ENCODE peak calls at places on chromosomes 1 and 21, in seven cellular contexts. D is IMR-90, N is prostate gland, H is tibial nerve, E is lower leg skin, B is body of pancreas, G is gastrocnemius medialis. F is an unnamed sample.

GRCh38 chr1:107196973-107197562 is 56.2 kb downstream of the NTNG1 start:
- DNase-seq in D (peak), H (no peak), N (no peak), G (no peak), E (no peak), B (no peak), F (no peak)

GRCh38 chr1:8040586-8040985 is 14.5 kb upstream of the ERRFI1 start:
- DNase-seq in G (peak), D (peak), E (peak), B (peak), H (peak), N (peak), F (no peak)

GRCh38 chr1:56461158-56462127 is 117.9 kb downstream of the PLPP3 start:
- DNase-seq in N (no peak), B (no peak), H (no peak), E (no peak), D (no peak), G (no peak), F (no peak)

GRCh38 chr21:44714905-44715304 is 3.5 kb upstream of the TSPEAR start:
- DNase-seq in H (no peak), N (no peak), E (peak), D (no peak), G (no peak), B (no peak), F (no peak)

GRCh38 chr1:9873992-9874391 is 36.1 kb downstream of the CTNNBIP1 start:
- DNase-seq in D (no peak), H (no peak), B (no peak), N (no peak), G (no peak), E (no peak), F (no peak)

GRCh38 chr21:38567577-38568360 is 69.5 kb upstream of the ERG start:
- DNase-seq in G (no peak), N (no peak), H (no peak), D (peak), E (no peak), B (no peak), F (no peak)

GRCh38 chr1:215007880-215008279 is 74.7 kb upstream of the KCNK2 start:
- DNase-seq in E (no peak), H (no peak), D (peak), G (no peak), N (no peak), B (no peak), F (no peak)

GRCh38 chr1:3312894-3313578 is 141.4 kb upstream of the ARHGEF16 start:
- DNase-seq in H (peak), N (peak), E (peak), D (peak), B (peak), G (peak), F (peak)

GRCh38 chr1:41021526-41022308 is at the start of gene SLFNL1:
- DNase-seq in G (no peak), N (no peak), H (no peak), D (peak), E (no peak), B (no peak), F (no peak)

GRCh38 chr1:212368073-212368484 is 46.6 kb downstream of the PACC1 start:
- DNase-seq in G (no peak), E (no peak), D (peak), H (no peak), N (peak), B (peak), F (no peak)

GRCh38 chr1:19405761-19406481 is 79.4 kb downstream of the CAPZB start:
- DNase-seq in D (peak), B (no peak), E (no peak), H (no peak), G (no peak), N (no peak), F (no peak)

GRCh38 chr1:3004285-3005205 is 16.7 kb upstream of the ACTRT2 start:
- DNase-seq in D (no peak), H (no peak), B (no peak), G (no peak), N (no peak), E (peak), F (no peak)

GRCh38 chr1:115838805-115839705 is 1.9 kb downstream of the NHLH2 start:
- DNase-seq in D (no peak), N (peak), G (no peak), E (peak), B (no peak), H (no peak), F (no peak)

GRCh38 chr1:195939844-195940243 is 668.4 kb downstream of the KCNT2 start:
- DNase-seq in E (no peak), N (no peak), B (no peak), G (no peak), D (no peak), H (no peak), F (no peak)

GRCh38 chr1:92404661-92405060 is 82.1 kb downstream of the GFI1 start:
- DNase-seq in D (peak), H (no peak), B (no peak), G (no peak), N (no peak), E (no peak), F (no peak)

GRCh38 chr1:43981135-43981491 is 2.1 kb downstream of the B4GALT2 start:
- DNase-seq in E (no peak), G (no peak), H (no peak), D (no peak), B (peak), N (no peak), F (no peak)

GRCh38 chr1:192797143-192797542 is 11.7 kb upstream of the RGS2 start:
- DNase-seq in N (no peak), B (no peak), D (no peak), G (no peak), H (no peak), E (no peak), F (no peak)

GRCh38 chr1:64036549-64036948 is 166.9 kb upstream of the UBE2U start:
- DNase-seq in B (no peak), G (no peak), N (no peak), E (no peak), D (no peak), H (no peak), F (no peak)

GRCh38 chr1:10765304-10765703 is 31.1 kb downstream of the CASZ1 start:
- DNase-seq in D (no peak), N (peak), H (no peak), G (no peak), B (no peak), E (no peak), F (no peak)

GRCh38 chr1:234656981-234657651 is 47.1 kb upstream of the IRF2BP2 start:
- DNase-seq in G (no peak), H (no peak), D (peak), B (peak), E (peak), N (peak), F (no peak)

GRCh38 chr1:17194981-17195528 is 9.9 kb upstream of the PADI1 start:
- DNase-seq in D (no peak), N (no peak), B (no peak), G (no peak), H (no peak), E (peak), F (no peak)

GRCh38 chr21:15826147-15826780 is 96.5 kb downstream of the USP25 start:
- DNase-seq in G (peak), B (peak), H (no peak), E (no peak), N (peak), D (peak), F (no peak)

GRCh38 chr1:224564491-224565084 is 51.5 kb upstream of the CNIH3 start:
- DNase-seq in B (no peak), E (no peak), N (no peak), D (no peak), G (no peak), H (no peak), F (no peak)

GRCh38 chr1:200355815-200356214 is 54.0 kb downstream of the ZNF281 start:
- DNase-seq in G (no peak), H (no peak), D (no peak), E (no peak), N (no peak), B (no peak), F (no peak)

DNA sequence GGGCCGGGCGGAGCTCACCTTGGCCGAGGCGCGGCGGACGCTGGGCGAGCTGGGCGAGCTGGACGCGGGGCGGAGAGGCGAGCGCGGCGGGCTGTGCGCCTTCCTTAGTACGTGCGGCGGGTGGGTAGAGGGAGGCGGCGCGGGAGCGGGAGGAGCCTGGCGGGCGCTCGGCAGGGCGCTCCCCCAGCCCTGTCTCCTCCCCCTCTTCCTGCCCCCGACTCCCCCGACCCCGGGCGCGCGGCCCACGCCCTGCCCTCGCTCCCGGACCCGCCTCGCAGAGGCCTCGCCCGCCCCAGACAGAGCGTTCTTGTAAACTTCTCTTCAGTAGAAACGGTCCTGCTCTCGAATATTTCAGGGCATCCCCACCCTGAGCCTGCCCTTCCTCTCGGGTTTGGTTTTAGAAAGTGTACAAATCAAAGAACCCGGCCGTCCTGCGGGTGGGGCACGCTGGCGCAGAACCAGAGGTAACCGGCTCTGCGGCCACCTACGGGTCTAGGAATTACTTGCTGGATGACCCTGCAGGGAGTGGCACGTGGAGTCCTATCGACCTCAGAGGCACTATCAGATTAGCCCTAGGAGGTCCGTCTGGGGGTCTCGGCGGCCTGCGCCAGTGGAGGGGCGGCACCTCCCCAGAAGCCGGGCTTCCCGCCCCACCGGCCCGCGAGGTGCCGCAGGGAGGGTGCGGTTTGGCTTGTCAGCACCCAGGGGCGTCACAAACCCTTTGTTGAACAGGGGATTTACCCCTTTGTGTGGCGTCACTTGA is at the start of gene S100A10:
- DNase-seq in G (peak), B (peak), H (peak), E (peak), D (peak), N (peak), F (no peak)
- TF ChIP-seq POLR2A in G (peak), B (peak), H (peak), E (no peak), D (peak), N (peak), F (peak)

GRCh38 chr1:165768513-165769394 is at the start of gene TMCO1:
- DNase-seq in G (peak), E (peak), H (peak), D (peak), N (peak), B (peak), F (peak)
- TF ChIP-seq POLR2A in G (peak), E (no peak), H (peak), D (peak), N (peak), B (peak), F (no peak)

DNA sequence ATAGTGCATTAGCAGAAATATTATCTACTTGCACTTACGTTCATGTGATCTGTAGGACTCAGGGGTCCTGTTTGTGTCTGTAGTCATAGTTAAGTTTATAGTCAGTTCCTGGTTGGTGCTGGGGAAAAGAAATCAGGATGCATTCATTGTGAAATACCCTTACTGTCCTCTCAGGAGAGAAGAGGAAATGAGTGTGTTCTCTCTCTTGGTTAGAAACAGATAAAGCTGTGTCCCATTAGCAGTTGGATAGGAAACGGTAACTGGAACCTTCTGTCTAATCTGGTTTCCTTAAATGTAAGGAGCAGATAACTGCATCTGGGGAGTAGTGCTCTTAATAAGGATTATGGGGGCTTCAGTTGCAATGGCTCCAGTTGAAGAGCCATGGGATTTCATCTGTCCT is 8.9 kb downstream of the SDCCAG8 start:
- DNase-seq in D (peak), N (no peak), H (no peak), B (no peak), E (no peak), G (no peak), F (no peak)
- TF ChIP-seq POLR2A in D (peak), N (no peak), H (no peak), B (no peak), E (no peak), G (no peak), F (no peak)

GRCh38 chr21:25964009-25964408 is 206.6 kb downstream of the APP start:
- DNase-seq in N (no peak), D (no peak), G (no peak), H (no peak), E (no peak), B (peak), F (no peak)
- TF ChIP-seq POLR2A in N (no peak), D (no peak), G (no peak), H (no peak), E (no peak), B (no peak), F (no peak)

DNA sequence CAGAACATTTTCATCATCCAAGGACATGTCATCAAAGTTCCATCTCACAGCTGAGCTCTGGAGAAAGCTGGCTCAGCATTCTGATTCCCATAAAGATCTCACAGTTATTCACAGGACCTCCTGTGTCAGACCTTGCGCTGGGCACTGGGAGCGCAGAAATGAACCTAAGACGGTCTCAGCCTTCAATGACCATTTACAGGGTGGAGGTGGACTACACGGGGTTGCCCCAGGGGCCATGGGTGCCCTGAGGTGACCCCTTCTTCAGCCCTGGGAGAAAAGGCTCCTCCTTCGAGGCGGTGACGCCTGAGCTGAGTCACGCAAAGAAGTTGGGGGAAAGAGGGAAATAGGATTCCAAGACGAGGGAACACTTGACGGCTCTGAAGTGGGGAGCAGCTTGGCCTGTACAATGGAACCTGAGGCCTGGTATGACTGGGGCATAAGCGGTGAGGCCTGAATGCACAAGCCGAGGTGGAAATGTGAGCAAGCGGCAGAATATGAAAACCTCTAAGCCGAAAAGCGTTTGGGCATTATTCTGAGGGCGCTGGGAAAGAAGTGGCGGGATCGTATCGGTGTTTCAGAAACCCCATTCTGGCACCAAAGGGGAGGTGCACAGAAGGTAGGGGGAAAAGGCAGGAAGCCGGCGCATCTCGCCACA is 787 bp downstream of the CC2D1B start:
- DNase-seq in E (peak), D (peak), G (peak), N (peak), H (no peak), B (peak), F (no peak)
- TF ChIP-seq POLR2A in E (no peak), D (peak), G (no peak), N (peak), H (peak), B (no peak), F (peak)

F was measured in vagina.